ENCODE peak calls at places on chromosome X, in eight cellular contexts. C is GM12878, A is GM23338, Y is left ventricle myocardium inferior, T is IMR-90, N is lower leg skin, P is tibial artery, F is PC-9. L is an unnamed sample.

GRCh38 chrX:110341189-110342035 is 17.2 kb upstream of the RTL9 start:
- DNase-seq in N (no peak), F (no peak), Y (no peak), T (peak), A (no peak), P (no peak), C (no peak), L (peak)

GRCh38 chrX:10483191-10483808 is 137.1 kb downstream of the MID1 start:
- DNase-seq in T (no peak), A (no peak), P (no peak), F (no peak), N (no peak), C (no peak), Y (peak), L (no peak)

GRCh38 chrX:126551725-126552312 is 795 bp downstream of the DCAF12L1 start:
- DNase-seq in A (peak), P (no peak), F (no peak), Y (no peak), C (no peak), N (no peak), T (no peak), L (no peak)

GRCh38 chrX:130118396-130118795 is 8.1 kb upstream of the ELF4 start:
- DNase-seq in Y (no peak), P (no peak), N (no peak), F (peak), A (no peak), C (no peak), T (peak), L (no peak)

GRCh38 chrX:75746891-75747639 is 38.0 kb downstream of the MAGEE2 start:
- DNase-seq in A (peak), N (no peak), F (peak), T (no peak), P (no peak), Y (peak), C (no peak), L (no peak)

GRCh38 chrX:117985241-117985640 is 131.4 kb downstream of the KLHL13 start:
- DNase-seq in T (peak), Y (no peak), C (no peak), N (no peak), P (no peak), A (peak), F (no peak), L (no peak)

GRCh38 chrX:134676440-134676839 is 18.2 kb upstream of the PLAC1 start:
- DNase-seq in N (no peak), T (peak), A (no peak), Y (no peak), F (peak), C (no peak), P (no peak), L (no peak)

GRCh38 chrX:23578079-23578478 is 89.2 kb upstream of the PRDX4 start:
- DNase-seq in Y (no peak), A (no peak), N (no peak), F (no peak), P (no peak), C (no peak), T (no peak), L (no peak)

GRCh38 chrX:68650491-68650890 is 3.0 kb downstream of the STARD8 start:
- DNase-seq in P (no peak), C (no peak), N (no peak), Y (no peak), T (peak), A (no peak), F (no peak), L (no peak)

GRCh38 chrX:11913001-11913400 is 155.0 kb downstream of the MSL3 start:
- DNase-seq in N (no peak), T (no peak), F (no peak), C (no peak), A (no peak), P (no peak), Y (no peak), L (no peak)

GRCh38 chrX:63922221-63922620 is 137.2 kb upstream of the ARHGEF9 start:
- DNase-seq in A (no peak), P (no peak), F (no peak), N (no peak), C (no peak), Y (no peak), T (peak), L (no peak)

GRCh38 chrX:114162068-114162735 is 421.7 kb upstream of the HTR2C start:
- DNase-seq in C (no peak), T (no peak), Y (no peak), N (no peak), F (no peak), A (peak), P (no peak), L (no peak)

GRCh38 chrX:155957843-155958242 is 39.7 kb upstream of the IL9R start:
- DNase-seq in F (no peak), A (no peak), N (no peak), C (no peak), T (no peak), Y (no peak), P (no peak), L (no peak)

GRCh38 chrX:22037225-22037624 is 5.1 kb downstream of the PHEX start:
- DNase-seq in P (no peak), Y (no peak), T (no peak), F (no peak), N (no peak), A (no peak), C (no peak), L (no peak)

GRCh38 chrX:23373129-23373804 is 38.6 kb downstream of the PTCHD1 start:
- DNase-seq in Y (no peak), A (no peak), F (no peak), N (no peak), C (no peak), T (peak), P (no peak), L (no peak)

GRCh38 chrX:130125090-130125489 is 14.8 kb upstream of the ELF4 start:
- DNase-seq in T (no peak), C (no peak), N (peak), P (peak), F (peak), A (no peak), Y (peak), L (no peak)

GRCh38 chrX:115968436-115969252 is 201.9 kb upstream of the AGTR2 start:
- DNase-seq in Y (peak), N (no peak), A (peak), F (peak), C (no peak), P (no peak), T (no peak), L (peak)

GRCh38 chrX:107632291-107632690 is 4.0 kb downstream of the PRPS1 start:
- DNase-seq in T (no peak), A (no peak), Y (no peak), F (no peak), C (no peak), N (no peak), P (no peak), L (no peak)

GRCh38 chrX:26649534-26649933 is 433.6 kb downstream of the MAGEB5 start:
- DNase-seq in N (no peak), P (no peak), F (no peak), Y (no peak), T (peak), A (peak), C (no peak), L (peak)

GRCh38 chrX:142036111-142036510 is 132.4 kb downstream of the MAGEC1 start:
- DNase-seq in T (peak), Y (no peak), F (no peak), P (no peak), C (no peak), A (no peak), N (no peak), L (no peak)

GRCh38 chrX:72461766-72462165 is 110.9 kb downstream of the HDAC8 start:
- DNase-seq in N (no peak), Y (no peak), A (no peak), C (no peak), F (no peak), P (no peak), T (no peak), L (no peak)

GRCh38 chrX:21658746-21659145 is 616 bp upstream of the KLHL34 start:
- DNase-seq in F (no peak), N (no peak), Y (no peak), T (no peak), C (no peak), A (peak), P (no peak), L (no peak)

GRCh38 chrX:87299563-87300160 is 217.9 kb upstream of the KLHL4 start:
- DNase-seq in P (no peak), Y (no peak), A (peak), T (peak), F (no peak), N (no peak), C (no peak), L (peak)

GRCh38 chrX:149493567-149494562 is 11.2 kb downstream of the IDS start:
- DNase-seq in T (no peak), P (no peak), C (no peak), Y (peak), A (peak), N (peak), F (no peak), L (no peak)

GRCh38 chrX:109684136-109684535 is 48.9 kb downstream of the ACSL4 start:
- DNase-seq in C (no peak), T (peak), F (no peak), Y (no peak), P (no peak), N (no peak), A (no peak), L (no peak)

GRCh38 chrX:54807524-54808108 is at the start of gene MAGED2:
- DNase-seq in Y (peak), P (peak), N (no peak), T (peak), F (peak), A (peak), C (no peak), L (peak)

GRCh38 chrX:3178329-3178728 is 137.1 kb downstream of the ARSF start:
- DNase-seq in A (no peak), P (no peak), T (peak), F (no peak), N (no peak), Y (no peak), C (no peak), L (no peak)

GRCh38 chrX:48451708-48452107 is 18.4 kb downstream of the SLC38A5 start:
- DNase-seq in Y (no peak), F (no peak), A (no peak), N (no peak), T (no peak), C (no peak), P (no peak), L (no peak)

GRCh38 chrX:102155806-102156179 is at the start of gene BEX5:
- DNase-seq in P (peak), N (peak), C (no peak), F (peak), Y (peak), A (peak), T (no peak), L (peak)

GRCh38 chrX:110081320-110081719 is 78.4 kb downstream of the TMEM164 start:
- DNase-seq in Y (no peak), P (no peak), N (no peak), F (no peak), T (no peak), A (no peak), C (no peak), L (no peak)

GRCh38 chrX:133294126-133294525 is 76.0 kb upstream of the TFDP3 start:
- DNase-seq in P (no peak), A (no peak), T (no peak), F (no peak), Y (no peak), C (no peak), N (no peak), L (no peak)

GRCh38 chrX:133645977-133646750 is 230.9 kb upstream of the GPC4 start:
- DNase-seq in C (no peak), Y (no peak), F (no peak), N (no peak), T (peak), P (no peak), A (no peak), L (no peak)

GRCh38 chrX:118666521-118666920 is 60.9 kb upstream of the IL13RA1 start:
- DNase-seq in A (no peak), C (no peak), P (no peak), T (peak), F (no peak), N (no peak), Y (no peak), L (no peak)

GRCh38 chrX:103197721-103198306 is 17.1 kb upstream of the BEX4 start:
- DNase-seq in P (no peak), Y (no peak), F (no peak), T (peak), N (no peak), A (no peak), C (no peak), L (no peak)

GRCh38 chrX:446243-446642 is 59.5 kb upstream of the PPP2R3B start:
- DNase-seq in A (peak), Y (no peak), N (no peak), T (no peak), F (no peak), C (no peak), P (no peak), L (no peak)

DNA sequence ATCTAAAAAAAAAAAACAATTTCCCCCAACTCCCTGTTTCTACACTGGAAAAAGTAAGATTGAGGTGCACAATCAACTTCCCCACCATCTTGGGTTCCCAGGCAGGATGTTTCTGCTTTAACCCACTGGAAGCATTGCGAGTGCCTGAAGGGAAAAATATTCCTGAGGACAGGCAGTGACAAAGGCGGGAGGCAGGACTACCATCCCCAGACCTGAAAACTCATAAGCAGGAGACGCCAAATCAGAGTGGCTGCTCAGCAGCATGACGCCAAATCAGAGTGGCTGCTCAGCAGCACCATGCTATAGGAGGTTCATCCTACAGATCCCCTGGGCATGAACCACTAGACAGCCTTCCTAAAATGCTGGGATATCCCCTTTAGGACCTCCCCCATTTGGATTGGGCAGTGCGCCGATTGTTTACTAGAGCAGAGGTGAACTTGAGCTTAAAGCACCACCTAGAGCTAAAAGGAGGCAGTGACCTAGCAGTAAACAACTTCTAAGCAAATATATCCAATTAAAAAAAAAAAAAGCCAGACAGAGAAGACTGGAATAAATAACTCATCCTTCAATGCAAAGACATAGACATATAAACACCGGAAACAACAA is 35.0 kb upstream of the GK start:
- DNase-seq in F (no peak), C (no peak), Y (no peak), T (no peak), A (peak), P (no peak), N (no peak), L (no peak)
- TF ChIP-seq CTCF in F (no peak), C (peak), Y (no peak), T (peak), A (peak), P (no peak), N (no peak), L (no peak)

GRCh38 chrX:153735274-153735673 is 10.6 kb downstream of the ABCD1 start:
- DNase-seq in C (no peak), N (no peak), F (no peak), A (peak), T (no peak), Y (no peak), P (no peak), L (no peak)
- TF ChIP-seq CTCF in C (no peak), N (no peak), F (no peak), A (no peak), T (no peak), Y (no peak), P (no peak), L (no peak)

GRCh38 chrX:131704136-131704695 is 160.3 kb downstream of the OR13H1 start:
- DNase-seq in Y (no peak), F (peak), C (peak), A (peak), P (no peak), T (peak), N (peak), L (peak)
- TF ChIP-seq CTCF in Y (no peak), F (peak), C (peak), A (peak), P (no peak), T (peak), N (no peak), L (no peak)

GRCh38 chrX:131217878-131218486 is 71.1 kb downstream of the IGSF1 start:
- DNase-seq in N (no peak), F (no peak), C (no peak), Y (no peak), A (no peak), T (no peak), P (no peak), L (no peak)
- TF ChIP-seq CTCF in N (no peak), F (no peak), C (no peak), Y (no peak), A (no peak), T (no peak), P (no peak), L (no peak)

DNA sequence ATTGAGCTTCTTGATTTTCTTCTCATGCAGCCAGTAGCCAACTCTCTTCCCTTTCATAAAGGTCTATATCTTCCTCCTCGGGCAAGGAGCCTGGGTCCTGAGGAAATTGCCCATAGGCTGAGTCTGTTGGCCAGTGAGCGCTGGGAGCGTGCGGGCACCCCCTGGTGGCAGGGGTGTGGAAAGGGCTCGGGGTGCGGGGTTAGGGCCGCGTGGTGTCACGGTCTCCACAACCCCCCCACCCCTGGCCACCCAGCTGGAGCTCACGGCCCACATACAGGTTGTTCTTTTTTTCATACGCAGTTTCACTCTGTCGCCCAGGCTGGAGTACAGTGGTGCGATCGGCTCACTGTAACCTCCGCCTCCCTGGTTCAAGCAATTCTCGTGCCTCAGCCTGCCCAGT is 13.1 kb downstream of the RBM10 start:
- DNase-seq in T (no peak), F (no peak), P (no peak), N (no peak), A (peak), Y (no peak), C (no peak), L (no peak)
- TF ChIP-seq CTCF in T (no peak), F (no peak), P (no peak), N (no peak), A (peak), Y (no peak), C (no peak), L (no peak)

GRCh38 chrX:95330292-95330691 is 1354.3 kb upstream of the DIAPH2 start:
- DNase-seq in C (no peak), P (no peak), N (no peak), A (no peak), F (no peak), Y (no peak), T (no peak), L (no peak)

GRCh38 chrX:95325185-95325584 is 1359.5 kb upstream of the DIAPH2 start:
- DNase-seq in N (no peak), Y (no peak), A (peak), P (no peak), T (no peak), F (no peak), C (no peak), L (no peak)
- TF ChIP-seq CTCF in N (no peak), Y (no peak), A (peak), P (no peak), T (no peak), F (no peak), C (no peak), L (no peak)

GRCh38 chrX:41922125-41922521 is 1.2 kb downstream of the CASK start:
- DNase-seq in N (no peak), P (no peak), T (peak), Y (no peak), C (no peak), F (no peak), A (no peak), L (peak)

GRCh38 chrX:41921492-41922124 is 1.7 kb downstream of the CASK start:
- DNase-seq in C (peak), T (peak), A (no peak), Y (no peak), F (no peak), N (no peak), P (no peak), L (peak)

GRCh38 chrX:41923257-41923924 is at the start of gene CASK:
- DNase-seq in C (peak), F (peak), Y (peak), A (peak), P (peak), N (peak), T (peak), L (peak)

GRCh38 chrX:41923925-41924693 is 755 bp upstream of the CASK start:
- DNase-seq in Y (no peak), T (peak), F (peak), P (peak), C (no peak), A (no peak), N (no peak), L (peak)

DNA sequence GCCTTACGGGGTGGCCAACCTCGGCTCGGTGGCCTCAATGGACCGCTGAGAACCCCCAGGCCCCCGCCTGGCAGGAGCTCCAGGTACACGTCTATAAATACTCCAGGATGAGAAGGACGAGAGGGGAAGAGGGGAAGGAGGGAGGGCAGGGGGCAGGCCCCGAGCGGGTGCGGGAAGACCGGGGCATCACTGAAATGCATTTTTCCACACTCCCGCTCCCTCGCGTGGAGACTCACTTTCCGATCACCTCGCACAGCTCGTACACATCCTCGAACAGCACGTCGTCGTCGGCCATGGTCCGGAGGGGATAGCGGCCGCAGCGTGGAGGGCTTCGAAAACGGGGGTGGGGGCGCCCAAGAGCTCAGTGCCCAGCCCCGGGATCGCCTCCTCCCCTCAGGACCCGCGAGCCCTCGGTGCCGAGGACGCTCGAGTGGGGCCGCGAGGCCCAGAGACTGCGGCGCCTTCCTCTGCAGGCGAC is 621 bp downstream of the CASK start:
- DNase-seq in P (peak), F (no peak), N (no peak), T (no peak), Y (peak), C (no peak), A (peak), L (peak)
- TF ChIP-seq CTCF in P (no peak), F (no peak), N (no peak), T (no peak), Y (no peak), C (peak), A (no peak), L (peak)

DNA sequence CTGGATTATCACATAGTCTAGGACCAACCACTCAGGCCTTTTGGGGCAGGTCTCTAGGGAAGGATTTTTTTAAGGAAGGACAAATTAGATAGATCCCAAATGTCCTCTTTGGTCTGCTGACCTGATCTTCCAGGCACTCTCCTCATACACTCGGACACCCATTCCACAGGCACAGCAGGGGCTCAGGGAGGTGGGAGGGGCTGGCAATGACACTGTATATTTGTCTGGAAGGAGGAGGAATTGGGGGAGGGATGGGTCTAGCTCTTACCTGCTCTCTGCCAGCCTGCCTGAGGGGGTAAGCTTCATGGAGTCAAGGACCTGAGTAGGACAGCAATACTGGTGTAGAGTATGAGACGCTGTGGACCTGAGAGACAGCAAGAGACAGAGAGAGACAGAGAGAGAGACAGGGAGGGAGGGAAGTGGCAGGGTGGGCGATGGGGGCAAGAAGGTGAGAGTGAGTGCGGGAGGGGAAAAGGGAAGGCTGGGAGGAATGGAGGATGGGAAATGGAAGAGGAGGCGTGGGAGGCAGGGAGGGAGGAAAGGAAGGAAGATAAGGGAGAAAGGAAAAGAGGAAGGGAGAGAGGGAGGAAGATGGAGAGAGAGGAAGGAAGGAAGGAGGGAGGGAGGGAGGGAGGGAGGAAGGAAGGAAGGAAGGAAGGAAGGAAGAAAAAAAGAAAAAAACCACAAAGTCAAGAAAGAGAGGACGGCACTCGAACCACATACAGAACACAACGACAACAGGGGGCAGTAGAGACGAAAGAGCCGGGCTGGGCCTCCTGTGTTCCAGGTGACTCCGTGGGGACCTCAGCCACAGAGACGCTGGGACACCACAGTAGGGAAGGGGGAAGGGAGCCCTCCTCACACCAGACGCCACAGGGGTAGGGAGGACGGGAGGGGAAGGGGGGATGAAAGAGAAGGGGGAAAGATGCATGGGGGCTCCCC is 1.8 kb downstream of the IQSEC2 start:
- DNase-seq in C (no peak), T (no peak), F (peak), P (no peak), A (peak), Y (no peak), N (no peak), L (no peak)
- TF ChIP-seq CTCF in C (no peak), T (no peak), F (no peak), P (no peak), A (peak), Y (no peak), N (no peak), L (no peak)

L was measured in GM10248.